ENCODE peak calls at places on chromosome 21, in ten cellular contexts. R, C, F, E, B, L, W, A, P and Z are unnamed samples.

GRCh38 chr21:14712121-14712520 is 166.0 kb upstream of the SAMSN1 start:
- DNase-seq in W (no peak), E (no peak), A (no peak), C (no peak), F (no peak), P (no peak), B (no peak), R (no peak), L (no peak), Z (no peak)

GRCh38 chr21:33205476-33205875 is 24.3 kb upstream of the IFNAR2 start:
- DNase-seq in L (no peak), P (no peak), A (no peak), B (no peak), E (no peak), W (no peak), C (no peak), R (no peak), F (no peak), Z (no peak)

GRCh38 chr21:26093094-26093493 is 77.5 kb downstream of the APP start:
- DNase-seq in F (peak; percentile 41), L (no peak), W (no peak), E (no peak), R (no peak), A (no peak), P (no peak), B (no peak), C (no peak), Z (no peak)

GRCh38 chr21:32386195-32386870 is 6.5 kb downstream of the URB1 start:
- DNase-seq in A (no peak), W (no peak), L (no peak), E (peak; percentile 89), B (no peak), R (peak; percentile 85), C (no peak), F (peak; percentile 32), P (no peak), Z (peak; percentile 11)

GRCh38 chr21:26795866-26796329 is 49.3 kb downstream of the ADAMTS1 start:
- DNase-seq in W (no peak), A (no peak), F (peak; percentile 87), R (peak; percentile 70), E (no peak), C (no peak), P (no peak), B (peak; percentile 54), L (no peak), Z (no peak)

GRCh38 chr21:15221799-15222386 is 157.1 kb upstream of the NRIP1 start:
- DNase-seq in F (peak; percentile 79), E (peak; percentile 68), C (peak; percentile 85), B (no peak), W (peak; percentile 57), L (peak; percentile 84), A (peak; percentile 61), R (peak; percentile 69), P (no peak), Z (no peak)

GRCh38 chr21:29371464-29371863 is 72.7 kb downstream of the BACH1 start:
- DNase-seq in C (no peak), P (no peak), R (no peak), E (no peak), F (peak; percentile 27), A (no peak), B (no peak), W (no peak), L (no peak), Z (no peak)

GRCh38 chr21:16589499-16589898 is 859.7 kb downstream of the USP25 start:
- DNase-seq in C (no peak), E (no peak), L (no peak), P (no peak), F (no peak), R (no peak), A (no peak), B (no peak), W (no peak), Z (no peak)

DNA sequence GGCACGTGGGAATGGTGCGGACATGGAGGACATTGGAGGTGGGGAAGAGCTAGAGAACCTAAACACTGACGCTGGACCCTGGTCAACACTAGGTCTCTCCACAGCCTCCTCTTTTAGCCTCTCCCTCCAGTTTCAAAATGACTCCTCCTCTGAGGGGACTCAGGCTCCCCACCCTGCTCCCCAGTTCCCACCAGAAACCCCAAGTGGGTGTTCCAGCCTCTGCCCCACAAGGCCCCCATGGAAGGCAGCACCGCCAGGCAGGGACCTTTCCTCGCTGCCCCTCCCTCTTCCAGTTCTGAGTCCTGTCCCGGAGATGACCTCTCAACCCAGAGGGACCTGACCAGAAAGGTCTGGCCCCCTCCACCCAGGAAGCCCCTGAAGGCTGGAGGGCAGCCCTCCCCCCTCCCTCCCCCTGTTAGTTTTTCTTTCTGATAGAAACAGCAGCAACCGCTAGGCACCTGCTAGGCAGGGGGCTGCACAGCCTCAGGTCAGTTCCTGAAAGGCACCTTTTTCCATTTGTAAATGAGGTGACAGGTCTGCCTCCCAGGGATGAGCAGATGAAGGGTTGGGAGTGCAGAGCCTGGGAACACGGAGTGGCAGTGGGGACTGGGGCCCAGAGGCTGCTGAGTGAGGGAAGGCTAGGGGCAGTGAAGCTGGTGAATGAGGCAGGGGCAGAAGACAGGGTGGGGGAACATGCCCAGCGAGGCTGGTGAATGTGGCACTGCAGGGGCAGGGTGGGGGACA is 9.3 kb upstream of the ITGB2 start:
- DNase-seq in L (no peak), W (peak; percentile 39), R (no peak), F (no peak), A (no peak), B (no peak), E (no peak), P (no peak), C (no peak), Z (no peak)
- H3K4me1 ChIP-seq in L (peaks cover 11% of the 10 kb centered on the region), W (peaks cover 23% of the 10 kb centered on the region), R (peaks cover 17% of the 10 kb centered on the region), F (peaks cover 14% of the 10 kb centered on the region), A (peaks cover 70% of the 10 kb centered on the region), B (peaks cover 71% of the 10 kb centered on the region), E (peaks cover 30% of the 10 kb centered on the region), P (peaks cover 86% of the 10 kb centered on the region), C (peaks cover 3% of the 10 kb centered on the region), Z (peaks cover 66% of the 10 kb centered on the region)

GRCh38 chr21:34807881-34808568 is 139.2 kb downstream of the CLIC6 start:
- DNase-seq in A (peak; percentile 56), W (no peak), P (peak; percentile 87), B (no peak), C (no peak), R (peak; percentile 80), E (peak; percentile 78), L (no peak), F (peak; percentile 94), Z (peak; percentile 46)

GRCh38 chr21:34810786-34811185 is 142.0 kb downstream of the CLIC6 start:
- DNase-seq in P (peak; percentile 42), E (no peak), C (no peak), R (no peak), A (no peak), F (no peak), B (no peak), L (no peak), W (no peak), Z (no peak)

GRCh38 chr21:34807146-34807880 is 138.5 kb downstream of the CLIC6 start:
- DNase-seq in F (peak; percentile 97), W (no peak), L (no peak), C (no peak), E (peak; percentile 73), B (no peak), A (no peak), P (no peak), R (peak; percentile 52), Z (peak; percentile 45)

GRCh38 chr21:34809822-34810221 is 141.0 kb downstream of the CLIC6 start:
- DNase-seq in P (peak; percentile 50), F (no peak), W (no peak), L (no peak), E (no peak), C (no peak), R (no peak), B (no peak), A (no peak), Z (no peak)

DNA sequence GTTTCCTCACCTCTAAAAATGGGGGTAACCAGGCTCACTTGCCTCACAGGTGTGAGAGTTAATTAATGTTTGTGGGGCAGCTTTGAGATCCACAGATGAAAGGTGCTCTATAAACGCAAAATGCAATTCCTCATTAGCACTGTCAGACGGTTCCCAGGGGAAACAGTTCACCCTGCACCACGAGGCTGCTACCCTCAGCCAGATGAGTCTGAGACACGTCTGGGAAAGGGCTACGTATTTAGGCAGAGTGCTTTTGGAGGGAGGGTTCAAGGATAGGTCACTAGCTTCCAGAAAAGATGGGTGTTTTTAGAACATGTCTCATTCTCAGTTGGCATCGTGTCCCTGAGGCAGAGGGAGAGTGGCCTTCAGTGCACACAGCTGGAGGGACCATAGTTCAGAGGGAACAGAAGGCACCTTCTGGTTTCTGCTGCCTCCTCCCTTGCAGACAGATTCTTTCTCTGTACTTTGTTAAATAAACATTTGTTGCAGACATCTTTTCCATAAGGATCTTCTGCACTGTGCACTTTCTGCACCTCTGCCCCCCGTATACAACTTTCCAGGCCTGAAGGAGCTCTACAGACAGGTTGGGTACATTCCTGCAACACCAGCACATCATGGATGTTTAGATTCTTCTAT is 139.9 kb downstream of the CLIC6 start:
- DNase-seq in R (peak; percentile 33), A (no peak), W (no peak), L (no peak), B (no peak), E (no peak), F (peak; percentile 90), P (no peak), C (no peak), Z (no peak)
- H3K27ac ChIP-seq in R (peak overlapping the region; percentile 5), A (peak overlapping the region; percentile 48), W (peak overlapping the region; percentile 62), L (no peak overlapping the region), B (no peak overlapping the region), E (peak overlapping the region; percentile 86), F (peak overlapping the region; percentile 99), P (peak overlapping the region; percentile 94), C (no peak overlapping the region), Z (peak overlapping the region; percentile 12)

GRCh38 chr21:24014381-24014780 is 1592.9 kb downstream of the MRPL39 start:
- DNase-seq in W (no peak), P (no peak), R (no peak), C (no peak), F (no peak), A (no peak), E (no peak), L (no peak), B (no peak), Z (no peak)
- TF ChIP-seq CTCF in W (no peak), P (no peak), R (peak; percentile 17), C (no peak), F (no peak), A (no peak), E (no peak), L (peak; percentile 3), B (no peak), Z (no peak)

DNA sequence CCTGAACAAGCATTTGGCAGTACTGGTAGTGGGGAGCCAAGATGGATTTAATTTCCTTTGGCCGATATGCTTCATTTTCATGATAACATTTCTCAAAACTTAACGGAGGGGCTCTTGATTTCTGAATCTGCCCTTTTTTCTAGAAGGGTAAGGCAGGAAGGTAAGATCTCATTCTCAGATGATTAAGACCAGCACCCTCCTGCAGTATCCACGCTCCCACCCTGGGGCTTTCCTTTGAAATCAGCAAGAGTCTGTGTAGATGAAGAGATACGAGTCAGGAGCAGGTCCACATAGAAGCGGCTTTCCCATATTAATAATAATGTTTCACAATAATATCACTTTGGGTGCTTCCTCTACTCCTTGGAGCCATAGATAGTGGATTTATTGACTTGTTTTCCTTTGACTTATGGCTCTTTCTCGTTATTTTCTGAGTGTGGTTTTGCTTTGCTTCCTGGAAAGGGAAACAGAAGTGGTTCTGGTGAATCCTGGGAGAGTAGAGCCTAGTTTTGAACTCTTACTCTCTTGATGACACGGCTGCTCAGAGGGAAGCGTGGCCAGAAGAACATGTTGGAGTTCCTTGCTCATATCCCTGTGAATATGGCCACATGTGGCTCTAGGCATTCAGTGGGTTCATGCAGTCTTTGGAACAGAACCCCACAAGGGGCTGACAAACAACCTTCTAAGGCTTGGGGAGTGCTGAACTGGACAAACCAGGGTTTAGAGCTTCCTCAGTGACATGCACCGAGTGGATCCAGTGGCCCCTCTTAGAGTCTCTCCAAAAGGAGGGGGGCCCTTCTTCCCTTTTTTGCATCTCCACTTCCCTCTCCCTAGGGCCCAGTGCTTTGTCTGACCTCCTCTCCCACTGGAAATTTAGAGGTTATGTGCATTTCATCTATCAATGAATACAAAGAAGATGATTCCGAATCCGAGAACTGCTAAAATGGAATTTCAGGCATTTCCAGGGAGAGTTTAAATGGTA is 195.7 kb downstream of the DYRK1A start:
- DNase-seq in C (no peak), F (no peak), B (no peak), P (no peak), E (no peak), A (no peak), R (no peak), L (no peak), W (no peak), Z (no peak)
- H3K4me1 ChIP-seq in C (peaks cover 4% of the 10 kb centered on the region), F (peaks cover 8% of the 10 kb centered on the region), B (peaks cover 16% of the 10 kb centered on the region), P (peaks cover 14% of the 10 kb centered on the region), E (peaks cover 13% of the 10 kb centered on the region), A (peaks cover 26% of the 10 kb centered on the region), R (peaks cover 4% of the 10 kb centered on the region), L (peaks cover 6% of the 10 kb centered on the region), W (peaks cover 21% of the 10 kb centered on the region), Z (peaks cover 15% of the 10 kb centered on the region)